ENCODE peak calls at places on chromosomes 4 and X, in four cellular contexts. V is tibial artery, M is HAP-1, P is endodermal cell. Z is an unnamed sample. For H3K27me3 and H3K9me3, the result is how much of the 10 kb centered on the place peaks cover.

GRCh38 chrX:14026121-14026520 is 3.6 kb downstream of the GEMIN8 start:
- DNase-seq in V (no peak), M (no peak), P (no peak), Z (no peak)

GRCh38 chr4:37549003-37549402 is 137.2 kb downstream of the RELL1 start:
- DNase-seq in V (no peak), M (no peak), P (no peak), Z (no peak)

GRCh38 chr4:2795558-2796260 is 2.8 kb downstream of the SH3BP2 start:
- DNase-seq in V (peak), M (no peak), P (peak), Z (no peak)

GRCh38 chr4:21512351-21512750 is 436.2 kb downstream of the KCNIP4 start:
- DNase-seq in V (no peak), M (peak), P (no peak), Z (peak)

GRCh38 chr4:107989162-107989536 is 540 bp upstream of the HADH start:
- DNase-seq in V (no peak), M (no peak), P (no peak), Z (no peak)

GRCh38 chrX:96576358-96576757 is 108.3 kb upstream of the DIAPH2 start:
- DNase-seq in V (no peak), M (no peak), P (no peak), Z (no peak)

GRCh38 chrX:96372313-96373046 is 312.2 kb upstream of the DIAPH2 start:
- DNase-seq in V (no peak), M (peak), P (peak), Z (peak)

GRCh38 chr4:96052827-96053226 is 212.9 kb downstream of the PDHA2 start:
- DNase-seq in V (no peak), M (no peak), P (no peak), Z (no peak)

GRCh38 chr4:26525136-26525535 is 34.9 kb upstream of the CCKAR start:
- DNase-seq in V (no peak), M (no peak), P (no peak), Z (no peak)

DNA sequence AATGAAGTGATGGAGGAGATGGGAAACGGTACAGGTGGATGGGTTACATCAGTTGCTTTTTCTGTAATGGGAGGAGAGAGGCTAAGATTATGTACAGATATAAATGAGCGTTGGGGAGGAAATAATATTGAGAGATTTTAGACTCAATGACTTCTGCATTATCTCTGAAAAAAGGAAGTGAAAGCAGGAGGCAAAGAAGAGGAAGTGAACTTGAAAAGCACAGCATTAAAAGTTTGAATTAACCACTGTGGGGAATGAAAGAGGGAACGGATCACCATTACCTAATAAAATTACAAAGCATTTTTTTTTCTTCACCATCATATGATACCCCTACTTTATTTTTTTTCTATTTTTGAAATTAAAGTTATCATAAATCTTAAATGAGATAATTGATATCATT is 1025.5 kb downstream of the RPA4 start:
- DNase-seq in V (no peak), M (no peak), P (no peak), Z (no peak)
- H3K27me3 ChIP-seq in V (under half), M (under half), P (under half), Z (under half)

GRCh38 chr4:28435346-28435745 is 1574.7 kb downstream of the STIM2 start:
- DNase-seq in V (no peak), M (no peak), P (no peak), Z (no peak)
- H3K9me3 ChIP-seq in V (under half), M (under half), P (under half), Z (under half)

GRCh38 chr4:182886768-182887167 is 30.4 kb downstream of the DCTD start:
- DNase-seq in V (no peak), M (no peak), P (no peak), Z (no peak)
- H3K27me3 ChIP-seq in V (under half), M (under half), P (under half), Z (under half)

DNA sequence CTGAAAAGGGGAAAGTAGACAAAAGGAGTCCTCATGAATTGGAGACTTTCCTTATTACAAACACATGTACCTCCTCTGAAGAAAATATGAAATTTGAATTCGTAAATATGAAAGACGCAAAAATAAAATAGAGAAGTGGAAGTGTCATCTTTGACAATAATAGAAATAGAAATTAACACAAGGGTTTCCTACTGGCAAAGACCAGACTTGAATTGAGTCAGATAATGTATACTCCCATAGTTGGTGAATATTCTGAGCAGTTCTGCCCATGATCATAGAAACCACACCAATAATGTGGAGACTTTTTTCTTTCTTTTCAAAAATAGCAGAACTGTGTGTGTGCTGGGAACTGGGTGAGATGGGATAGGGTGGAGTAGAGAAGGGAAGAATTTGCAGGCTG is 277.7 kb upstream of the TET2 start:
- DNase-seq in V (no peak), M (no peak), P (no peak), Z (no peak)
- H3K9me3 ChIP-seq in V (under half), M (under half), P (under half), Z (under half)

GRCh38 chr4:76687730-76688441 is 210.1 kb downstream of the SOWAHB start:
- DNase-seq in V (no peak), M (no peak), P (peak), Z (no peak)

GRCh38 chr4:76688737-76689078 is 209.2 kb downstream of the SOWAHB start:
- DNase-seq in V (no peak), M (no peak), P (no peak), Z (no peak)

GRCh38 chr4:76690906-76691275 is 207.1 kb downstream of the SOWAHB start:
- DNase-seq in V (no peak), M (no peak), P (no peak), Z (no peak)

GRCh38 chr4:76690091-76690905 is 207.6 kb downstream of the SOWAHB start:
- DNase-seq in V (no peak), M (no peak), P (no peak), Z (no peak)

GRCh38 chr4:76689079-76689817 is 208.7 kb downstream of the SOWAHB start:
- DNase-seq in V (peak), M (no peak), P (peak), Z (no peak)
- H3K27me3 ChIP-seq in V (under half), M (under half), P (under half), Z (under half)

Z was measured in NT2/D1.